ENCODE peak calls at places on chromosome 13, in five cellular contexts. One of them, this sample, is unnamed. For H3K9me3, the result is how much of the 10 kb centered on the place peaks cover.

GRCh38 chr13:33554919-33555791 is 262.8 kb upstream of the RFC3 start:
- DNase-seq in A549: no peak
- DNase-seq in stomach: no peak
- DNase-seq in effector memory CD4-positive, alpha-beta T cell: no peak
- DNase-seq in colonic mucosa: no peak
- DNase-seq in this sample: peak

GRCh38 chr13:113567681-113568080 is 16.9 kb upstream of the TFDP1 start:
- DNase-seq in A549: no peak
- DNase-seq in stomach: peak
- DNase-seq in effector memory CD4-positive, alpha-beta T cell: no peak
- DNase-seq in colonic mucosa: peak
- DNase-seq in this sample: no peak

GRCh38 chr13:112715715-112716460 is 26.1 kb downstream of the ATP11A start:
- DNase-seq in A549: no peak
- DNase-seq in stomach: no peak
- DNase-seq in effector memory CD4-positive, alpha-beta T cell: no peak
- DNase-seq in colonic mucosa: no peak
- DNase-seq in this sample: no peak

GRCh38 chr13:40243047-40243446 is 423.4 kb downstream of the FOXO1 start:
- DNase-seq in A549: no peak
- DNase-seq in stomach: no peak
- DNase-seq in effector memory CD4-positive, alpha-beta T cell: no peak
- DNase-seq in colonic mucosa: no peak
- DNase-seq in this sample: no peak

GRCh38 chr13:51821666-51822065 is 17.7 kb upstream of the DHRS12 start:
- DNase-seq in A549: no peak
- DNase-seq in stomach: no peak
- DNase-seq in effector memory CD4-positive, alpha-beta T cell: no peak
- DNase-seq in colonic mucosa: no peak
- DNase-seq in this sample: no peak

GRCh38 chr13:60572003-60572792 is 175.2 kb downstream of the TDRD3 start:
- DNase-seq in A549: no peak
- DNase-seq in stomach: no peak
- DNase-seq in effector memory CD4-positive, alpha-beta T cell: no peak
- DNase-seq in colonic mucosa: no peak
- DNase-seq in this sample: no peak

GRCh38 chr13:30341815-30342570 is 34.6 kb upstream of the KATNAL1 start:
- DNase-seq in A549: no peak
- DNase-seq in stomach: peak
- DNase-seq in effector memory CD4-positive, alpha-beta T cell: no peak
- DNase-seq in colonic mucosa: peak
- DNase-seq in this sample: peak

GRCh38 chr13:48235100-48235813 is 2.3 kb downstream of the ITM2B start:
- DNase-seq in A549: no peak
- DNase-seq in stomach: peak
- DNase-seq in effector memory CD4-positive, alpha-beta T cell: peak
- DNase-seq in colonic mucosa: no peak
- DNase-seq in this sample: no peak

GRCh38 chr13:30607908-30608307 is 9.8 kb upstream of the USPL1 start:
- DNase-seq in A549: no peak
- DNase-seq in stomach: peak
- DNase-seq in effector memory CD4-positive, alpha-beta T cell: peak
- DNase-seq in colonic mucosa: no peak
- DNase-seq in this sample: no peak

GRCh38 chr13:36778083-36778671 is 40.8 kb upstream of the RFXAP start:
- DNase-seq in A549: no peak
- DNase-seq in stomach: no peak
- DNase-seq in effector memory CD4-positive, alpha-beta T cell: no peak
- DNase-seq in colonic mucosa: no peak
- DNase-seq in this sample: peak

GRCh38 chr13:95498886-95499285 is 53.6 kb upstream of the CLDN10 start:
- DNase-seq in A549: no peak
- DNase-seq in stomach: no peak
- DNase-seq in effector memory CD4-positive, alpha-beta T cell: no peak
- DNase-seq in colonic mucosa: no peak
- DNase-seq in this sample: no peak

GRCh38 chr13:59587030-59587429 is 576.7 kb downstream of the DIAPH3 start:
- DNase-seq in A549: no peak
- DNase-seq in stomach: no peak
- DNase-seq in effector memory CD4-positive, alpha-beta T cell: no peak
- DNase-seq in colonic mucosa: no peak
- DNase-seq in this sample: no peak

GRCh38 chr13:102707465-102707864 is 12.6 kb upstream of the METTL21C start:
- DNase-seq in A549: peak
- DNase-seq in stomach: no peak
- DNase-seq in effector memory CD4-positive, alpha-beta T cell: no peak
- DNase-seq in colonic mucosa: no peak
- DNase-seq in this sample: peak

GRCh38 chr13:85286081-85286480 is 513.1 kb downstream of the SLITRK6 start:
- DNase-seq in A549: no peak
- DNase-seq in stomach: no peak
- DNase-seq in effector memory CD4-positive, alpha-beta T cell: no peak
- DNase-seq in colonic mucosa: no peak
- DNase-seq in this sample: no peak

GRCh38 chr13:65293530-65294198 is 1936.5 kb downstream of the PCDH9 start:
- DNase-seq in A549: no peak
- DNase-seq in stomach: no peak
- DNase-seq in effector memory CD4-positive, alpha-beta T cell: no peak
- DNase-seq in colonic mucosa: no peak
- DNase-seq in this sample: no peak

GRCh38 chr13:73657821-73658540 is 476.2 kb downstream of the KLF12 start:
- DNase-seq in A549: no peak
- DNase-seq in stomach: no peak
- DNase-seq in effector memory CD4-positive, alpha-beta T cell: no peak
- DNase-seq in colonic mucosa: peak
- DNase-seq in this sample: no peak

GRCh38 chr13:48730971-48731658 is 77.4 kb downstream of the CYSLTR2 start:
- DNase-seq in A549: no peak
- DNase-seq in stomach: no peak
- DNase-seq in effector memory CD4-positive, alpha-beta T cell: no peak
- DNase-seq in colonic mucosa: no peak
- DNase-seq in this sample: no peak

GRCh38 chr13:110403721-110404120 is 96.6 kb downstream of the COL4A2 start:
- DNase-seq in A549: no peak
- DNase-seq in stomach: no peak
- DNase-seq in effector memory CD4-positive, alpha-beta T cell: no peak
- DNase-seq in colonic mucosa: no peak
- DNase-seq in this sample: no peak

GRCh38 chr13:110403315-110403714 is 96.2 kb downstream of the COL4A2 start:
- DNase-seq in A549: no peak
- DNase-seq in stomach: no peak
- DNase-seq in effector memory CD4-positive, alpha-beta T cell: no peak
- DNase-seq in colonic mucosa: no peak
- DNase-seq in this sample: peak

GRCh38 chr13:110405597-110406450 is 98.7 kb downstream of the COL4A2 start:
- DNase-seq in A549: no peak
- DNase-seq in stomach: no peak
- DNase-seq in effector memory CD4-positive, alpha-beta T cell: no peak
- DNase-seq in colonic mucosa: no peak
- DNase-seq in this sample: no peak

GRCh38 chr13:110402301-110403069 is 95.4 kb downstream of the COL4A2 start:
- DNase-seq in A549: no peak
- DNase-seq in stomach: no peak
- DNase-seq in effector memory CD4-positive, alpha-beta T cell: no peak
- DNase-seq in colonic mucosa: no peak
- DNase-seq in this sample: no peak

GRCh38 chr13:110404321-110404720 is 97.2 kb downstream of the COL4A2 start:
- DNase-seq in A549: no peak
- DNase-seq in stomach: no peak
- DNase-seq in effector memory CD4-positive, alpha-beta T cell: no peak
- DNase-seq in colonic mucosa: no peak
- DNase-seq in this sample: no peak
- H3K9me3 ChIP-seq in A549: under half
- H3K9me3 ChIP-seq in stomach: under half
- H3K9me3 ChIP-seq in effector memory CD4-positive, alpha-beta T cell: under half
- H3K9me3 ChIP-seq in colonic mucosa: under half
- H3K9me3 ChIP-seq in this sample: under half

GRCh38 chr13:26436914-26437313 is 120.6 kb upstream of the WASF3 start:
- DNase-seq in A549: no peak
- DNase-seq in stomach: no peak
- DNase-seq in effector memory CD4-positive, alpha-beta T cell: no peak
- DNase-seq in colonic mucosa: no peak
- DNase-seq in this sample: no peak
- H3K9me3 ChIP-seq in A549: under half
- H3K9me3 ChIP-seq in stomach: under half
- H3K9me3 ChIP-seq in effector memory CD4-positive, alpha-beta T cell: under half
- H3K9me3 ChIP-seq in colonic mucosa: under half
- H3K9me3 ChIP-seq in this sample: under half

DNA sequence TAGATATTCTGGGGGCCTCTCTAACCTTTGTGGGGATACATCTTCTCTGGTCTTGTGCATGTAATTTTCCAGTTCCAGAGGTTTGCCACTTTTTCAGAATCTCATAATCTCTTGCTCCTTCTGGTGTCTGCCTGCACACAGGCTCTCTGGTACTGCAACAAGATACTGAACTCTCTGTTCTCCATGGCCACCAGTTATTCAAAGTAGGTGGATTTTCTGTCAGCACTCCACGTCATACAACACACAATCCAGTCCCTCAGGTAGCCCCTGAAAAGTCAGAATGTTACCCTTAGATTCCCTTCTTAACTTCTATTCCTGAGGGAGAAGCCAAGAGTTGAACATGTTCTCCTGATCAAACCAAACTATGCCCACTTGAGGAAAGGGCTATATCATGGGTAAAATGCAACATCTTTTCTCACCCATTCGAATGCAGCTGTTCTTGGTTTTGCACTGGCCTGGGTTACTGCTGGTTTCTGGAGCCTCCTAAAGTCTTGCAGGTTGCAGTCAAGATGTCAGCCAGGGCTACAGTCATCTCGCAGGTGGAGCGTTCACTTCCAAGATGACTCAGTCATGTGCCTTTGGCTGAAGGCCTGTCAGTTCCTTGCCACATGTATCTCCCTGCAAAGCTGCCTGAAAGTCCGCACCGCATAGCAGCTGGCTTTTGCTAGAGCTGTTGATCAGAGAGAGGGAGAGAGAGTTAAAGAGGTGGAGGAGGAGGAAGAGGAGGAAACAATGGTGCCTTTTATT is 57.7 kb upstream of the TUBA3C start:
- DNase-seq in A549: no peak
- DNase-seq in stomach: no peak
- DNase-seq in effector memory CD4-positive, alpha-beta T cell: no peak
- DNase-seq in colonic mucosa: no peak
- DNase-seq in this sample: no peak
- H3K9me3 ChIP-seq in A549: under half
- H3K9me3 ChIP-seq in stomach: under half
- H3K9me3 ChIP-seq in effector memory CD4-positive, alpha-beta T cell: under half
- H3K9me3 ChIP-seq in colonic mucosa: under half
- H3K9me3 ChIP-seq in this sample: half or more

DNA sequence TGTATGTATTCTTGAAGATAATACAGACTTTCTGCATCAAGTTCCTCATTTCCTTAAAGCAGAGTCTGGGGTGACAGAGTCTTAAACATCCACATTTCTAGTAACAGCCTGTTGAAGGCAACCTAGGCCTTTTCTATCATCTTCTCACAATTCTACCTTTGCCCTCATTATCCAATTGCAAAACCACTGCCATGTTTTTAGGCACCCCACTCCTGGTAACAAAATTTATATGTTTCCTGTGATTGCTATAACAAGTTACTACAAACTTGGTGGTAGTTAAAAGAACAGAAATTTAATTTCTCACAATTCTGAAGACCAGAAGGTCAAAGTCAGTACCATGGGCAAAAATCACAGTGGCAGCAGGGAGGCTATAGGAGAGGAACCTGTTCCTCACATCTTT is 33.1 kb downstream of the TUBA3C start:
- DNase-seq in A549: no peak
- DNase-seq in stomach: no peak
- DNase-seq in effector memory CD4-positive, alpha-beta T cell: no peak
- DNase-seq in colonic mucosa: no peak
- DNase-seq in this sample: no peak
- H3K9me3 ChIP-seq in A549: under half
- H3K9me3 ChIP-seq in stomach: under half
- H3K9me3 ChIP-seq in effector memory CD4-positive, alpha-beta T cell: under half
- H3K9me3 ChIP-seq in colonic mucosa: under half
- H3K9me3 ChIP-seq in this sample: half or more

This sample was measured in AG04450.